ENCODE peak calls at places on chromosome 9, in eight cellular contexts. O is MM.1S; L is CD8-positive, alpha-beta memory T cell; I is GM12865; S is upper lobe of right lung; Y is cardiac fibroblast; J is fibroblast of lung; W is Jurkat, Clone E6-1. E is an unnamed sample.

GRCh38 chr9:16653491-16654407 is 216.7 kb downstream of the BNC2 start:
- DNase-seq in O (peak), L (no peak), I (no peak), S (no peak), Y (peak), J (no peak), W (no peak), E (no peak)

GRCh38 chr9:95292226-95292625 is 25.3 kb downstream of the FANCC start:
- DNase-seq in O (no peak), L (no peak), I (no peak), S (no peak), Y (no peak), J (no peak), W (no peak), E (no peak)

GRCh38 chr9:86046930-86047341 is 52.4 kb downstream of the GOLM1 start:
- DNase-seq in O (no peak), L (no peak), I (no peak), S (no peak), Y (no peak), J (no peak), W (no peak), E (no peak)

GRCh38 chr9:77989909-77990308 is 41.7 kb downstream of the GNAQ start:
- DNase-seq in O (no peak), L (no peak), I (no peak), S (no peak), Y (no peak), J (no peak), W (no peak), E (no peak)

GRCh38 chr9:84949258-84949657 is 279.7 kb downstream of the NTRK2 start:
- DNase-seq in O (no peak), L (no peak), I (no peak), S (no peak), Y (no peak), J (no peak), W (no peak), E (no peak)

GRCh38 chr9:69857131-69857530 is 36.5 kb downstream of the CFAP95 start:
- DNase-seq in O (no peak), L (no peak), I (no peak), S (no peak), Y (peak), J (peak), W (no peak), E (no peak)

GRCh38 chr9:35906923-35907699 is 1.1 kb downstream of the HRCT1 start:
- DNase-seq in O (no peak), L (no peak), I (no peak), S (peak), Y (peak), J (peak), W (no peak), E (no peak)

GRCh38 chr9:97980479-97980803 is 2.7 kb upstream of the ANP32B start:
- DNase-seq in O (no peak), L (no peak), I (no peak), S (no peak), Y (no peak), J (no peak), W (no peak), E (no peak)

GRCh38 chr9:7374966-7375650 is 424.5 kb downstream of the DMAC1 start:
- DNase-seq in O (no peak), L (no peak), I (no peak), S (no peak), Y (no peak), J (no peak), W (no peak), E (no peak)

GRCh38 chr9:136171009-136171800 is 33.7 kb downstream of the LHX3 start:
- DNase-seq in O (no peak), L (no peak), I (peak), S (no peak), Y (no peak), J (no peak), W (no peak), E (no peak)

GRCh38 chr9:69594180-69594579 is 78.0 kb downstream of the APBA1 start:
- DNase-seq in O (no peak), L (no peak), I (no peak), S (no peak), Y (no peak), J (no peak), W (no peak), E (no peak)

GRCh38 chr9:136644593-136645342 is 17.9 kb upstream of the EGFL7 start:
- DNase-seq in O (peak), L (peak), I (peak), S (peak), Y (peak), J (no peak), W (no peak), E (peak)

GRCh38 chr9:124709291-124709690 is 61.8 kb downstream of the NR6A1 start:
- DNase-seq in O (no peak), L (no peak), I (no peak), S (no peak), Y (no peak), J (no peak), W (no peak), E (no peak)

GRCh38 chr9:2570615-2571479 is 50.7 kb upstream of the VLDLR start:
- DNase-seq in O (no peak), L (no peak), I (peak), S (peak), Y (peak), J (peak), W (no peak), E (no peak)

DNA sequence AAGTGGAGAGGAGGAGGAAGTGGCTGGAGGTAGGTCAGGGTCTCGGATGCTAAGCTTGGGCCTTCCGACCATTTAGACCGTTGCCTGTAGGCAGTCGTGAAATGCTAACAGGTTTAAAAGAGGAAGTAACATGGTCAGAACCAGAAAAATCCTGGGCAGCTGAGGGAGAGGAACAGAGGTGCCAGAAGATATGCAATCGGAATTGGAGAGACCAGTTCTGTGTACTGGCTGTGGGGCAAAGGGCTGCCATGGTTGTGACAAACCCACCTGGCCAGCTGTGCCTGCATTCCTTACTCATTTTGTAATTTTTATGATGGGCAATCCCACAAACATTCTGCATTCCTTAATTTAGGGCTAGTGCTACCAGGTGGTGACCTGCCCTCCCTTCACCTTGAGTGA is 37.3 kb downstream of the B4GALT1 start:
- DNase-seq in O (no peak), L (no peak), I (peak), S (no peak), Y (no peak), J (no peak), W (no peak), E (no peak)
- H3K4me3 ChIP-seq in O (no peak), L (no peak), I (no peak), S (no peak), Y (no peak), J (no peak), W (no peak), E (no peak)

GRCh38 chr9:112168197-112168596 is 6.9 kb downstream of the SUSD1 start:
- DNase-seq in O (no peak), L (no peak), I (no peak), S (no peak), Y (no peak), J (no peak), W (peak), E (no peak)
- H3K4me3 ChIP-seq in O (no peak), L (no peak), I (no peak), S (no peak), Y (no peak), J (no peak), W (no peak), E (no peak)

GRCh38 chr9:12774861-12775367 is at the start of gene LURAP1L:
- DNase-seq in O (peak), L (no peak), I (no peak), S (no peak), Y (peak), J (peak), W (no peak), E (no peak)
- H3K4me3 ChIP-seq in O (peak), L (no peak), I (peak), S (peak), Y (peak), J (peak), W (peak), E (no peak)

GRCh38 chr9:99071313-99072039 is 33.4 kb upstream of the TGFBR1 start:
- DNase-seq in O (no peak), L (no peak), I (no peak), S (no peak), Y (no peak), J (peak), W (no peak), E (no peak)
- H3K4me3 ChIP-seq in O (no peak), L (no peak), I (no peak), S (no peak), Y (no peak), J (no peak), W (no peak), E (no peak)

GRCh38 chr9:106859957-106860715 is 2.8 kb upstream of the ZNF462 start:
- DNase-seq in O (no peak), L (no peak), I (no peak), S (peak), Y (peak), J (peak), W (no peak), E (no peak)

GRCh38 chr9:106862946-106863740 is at the start of gene ZNF462:
- DNase-seq in O (peak), L (no peak), I (no peak), S (no peak), Y (peak), J (peak), W (peak), E (no peak)

GRCh38 chr9:106860731-106861584 is 2.0 kb upstream of the ZNF462 start:
- DNase-seq in O (no peak), L (no peak), I (no peak), S (peak), Y (peak), J (peak), W (no peak), E (no peak)

GRCh38 chr9:106862115-106862945 is 636 bp upstream of the ZNF462 start:
- DNase-seq in O (peak), L (no peak), I (no peak), S (peak), Y (peak), J (peak), W (peak), E (no peak)

GRCh38 chr9:106861585-106862114 is 1.3 kb upstream of the ZNF462 start:
- DNase-seq in O (no peak), L (no peak), I (no peak), S (no peak), Y (no peak), J (peak), W (no peak), E (no peak)
- H3K4me3 ChIP-seq in O (peak), L (no peak), I (no peak), S (peak), Y (peak), J (peak), W (peak), E (no peak)

GRCh38 chr9:120922404-120923173 is 4.0 kb downstream of the TRAF1 start:
- DNase-seq in O (no peak), L (no peak), I (peak), S (no peak), Y (no peak), J (no peak), W (no peak), E (no peak)
- H3K4me3 ChIP-seq in O (no peak), L (peak), I (peak), S (no peak), Y (no peak), J (no peak), W (no peak), E (peak)

DNA sequence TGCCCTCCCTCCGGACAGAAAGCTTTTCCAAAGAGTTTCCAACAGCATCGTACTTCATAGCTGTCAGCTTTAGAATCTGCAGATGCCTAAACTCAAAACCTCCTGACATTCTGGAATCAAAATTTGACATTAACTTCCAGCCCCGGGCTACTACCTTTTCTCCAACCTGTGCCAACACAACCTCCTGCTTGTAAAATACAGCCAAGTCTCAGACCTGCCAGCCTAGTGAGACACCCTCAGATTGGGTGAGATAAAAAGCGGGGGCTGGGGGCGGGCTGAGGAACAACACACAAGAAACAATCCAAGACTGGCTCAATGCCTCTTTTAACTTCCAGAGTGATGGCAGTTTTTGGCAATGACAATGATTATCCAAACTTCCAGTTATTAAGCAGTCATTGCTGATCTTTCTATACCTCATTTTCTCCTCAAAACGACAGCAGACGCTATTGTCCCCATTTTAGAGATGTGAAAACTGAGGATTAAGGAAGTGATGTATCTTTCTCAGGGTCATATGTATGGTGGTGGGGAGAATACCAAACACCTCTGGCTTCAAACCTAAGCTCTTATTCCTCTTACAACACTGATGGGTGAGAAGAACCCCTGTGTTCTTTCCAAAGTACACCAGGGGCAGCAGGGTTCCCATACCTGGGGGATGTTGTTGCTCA is 1.2 kb downstream of the TNC start:
- DNase-seq in O (no peak), L (no peak), I (no peak), S (no peak), Y (no peak), J (no peak), W (no peak), E (no peak)
- H3K4me3 ChIP-seq in O (no peak), L (no peak), I (no peak), S (peak), Y (no peak), J (peak), W (no peak), E (no peak)